ENCODE peak calls at places on chromosomes 7 and 10, in eight cellular contexts. K is body of pancreas, G is HCT116, A is IMR-90, P is tibial nerve, Q is prostate gland, H is Peyer's patch, C is lower leg skin. M is an unnamed sample.

GRCh38 chr7:120916538-120916937 is 34.0 kb upstream of the ING3 start:
- DNase-seq in Q (no peak), G (no peak), K (no peak), H (no peak), P (no peak), A (no peak), C (no peak), M (no peak)

GRCh38 chr7:24245362-24245761 is 38.6 kb upstream of the NPY start:
- DNase-seq in A (no peak), Q (no peak), C (no peak), G (no peak), H (no peak), P (no peak), K (no peak), M (no peak)

GRCh38 chr7:50409856-50410468 is 40.2 kb downstream of the FIGNL1 start:
- DNase-seq in G (no peak), P (no peak), H (peak), C (no peak), Q (no peak), A (no peak), K (no peak), M (no peak)

GRCh38 chr10:78274491-78274890 is 240.8 kb downstream of the RPS24 start:
- DNase-seq in H (no peak), A (no peak), Q (no peak), G (no peak), P (no peak), K (no peak), C (no peak), M (no peak)

GRCh38 chr10:49001402-49001801 is 61.8 kb upstream of the LRRC18 start:
- DNase-seq in C (no peak), H (no peak), K (no peak), P (no peak), G (no peak), A (no peak), Q (no peak), M (peak)

GRCh38 chr10:128121750-128122412 is 4.3 kb downstream of the MKI67 start:
- DNase-seq in Q (no peak), A (no peak), G (no peak), H (no peak), P (no peak), K (no peak), C (no peak), M (no peak)

GRCh38 chr10:8044908-8045727 is 9.4 kb upstream of the GATA3 start:
- DNase-seq in C (no peak), K (no peak), H (no peak), G (no peak), A (no peak), Q (no peak), P (no peak), M (no peak)

GRCh38 chr7:20200361-20200760 is 16.8 kb downstream of the MACC1 start:
- DNase-seq in G (no peak), Q (no peak), A (no peak), P (no peak), C (no peak), H (no peak), K (no peak), M (no peak)

GRCh38 chr7:105087981-105088380 is 74.0 kb downstream of the KMT2E start:
- DNase-seq in H (no peak), P (no peak), C (no peak), A (no peak), G (no peak), K (no peak), Q (no peak), M (no peak)

GRCh38 chr7:104185346-104185745 is 22.5 kb downstream of the ORC5 start:
- DNase-seq in K (no peak), P (no peak), H (no peak), Q (peak), A (no peak), C (no peak), G (no peak), M (no peak)

GRCh38 chr7:123115331-123115730 is 84.4 kb downstream of the SLC13A1 start:
- DNase-seq in C (no peak), Q (no peak), A (no peak), K (no peak), P (no peak), H (no peak), G (no peak), M (no peak)

GRCh38 chr10:115084434-115084833 is 8.7 kb upstream of the ATRNL1 start:
- DNase-seq in C (no peak), K (no peak), A (no peak), H (no peak), Q (no peak), P (no peak), G (no peak), M (no peak)

GRCh38 chr7:73313521-73313906 is 4.9 kb upstream of the NSUN5 start:
- DNase-seq in C (no peak), Q (no peak), P (no peak), G (no peak), A (no peak), H (no peak), K (no peak), M (no peak)

GRCh38 chr7:123674399-123675091 is 18.9 kb downstream of the LMOD2 start:
- DNase-seq in G (no peak), A (peak), Q (peak), K (no peak), H (no peak), C (no peak), P (no peak), M (no peak)

GRCh38 chr7:12458520-12459131 is 55.0 kb upstream of the VWDE start:
- DNase-seq in K (no peak), P (no peak), G (peak), A (peak), C (no peak), H (no peak), Q (no peak), M (no peak)

GRCh38 chr10:111968624-111969023 is 214.9 kb downstream of the GPAM start:
- DNase-seq in K (no peak), P (no peak), A (no peak), C (no peak), Q (no peak), H (no peak), G (no peak), M (no peak)

GRCh38 chr7:110856704-110857103 is 234.2 kb upstream of the LRRN3 start:
- DNase-seq in Q (no peak), P (no peak), G (no peak), H (no peak), K (no peak), C (no peak), A (peak), M (no peak)

GRCh38 chr7:140639366-140640053 is 1.1 kb downstream of the DENND2A start:
- DNase-seq in C (no peak), A (peak), Q (no peak), P (peak), K (no peak), H (no peak), G (no peak), M (peak)

GRCh38 chr7:131109757-131110293 is 217.9 kb upstream of the MKLN1 start:
- DNase-seq in P (peak), Q (peak), A (peak), G (no peak), C (peak), K (peak), H (peak), M (peak)
- H3K4me3 ChIP-seq in P (peak), Q (peak), A (peak), G (peak), C (peak), K (no peak), H (peak), M (peak)

DNA sequence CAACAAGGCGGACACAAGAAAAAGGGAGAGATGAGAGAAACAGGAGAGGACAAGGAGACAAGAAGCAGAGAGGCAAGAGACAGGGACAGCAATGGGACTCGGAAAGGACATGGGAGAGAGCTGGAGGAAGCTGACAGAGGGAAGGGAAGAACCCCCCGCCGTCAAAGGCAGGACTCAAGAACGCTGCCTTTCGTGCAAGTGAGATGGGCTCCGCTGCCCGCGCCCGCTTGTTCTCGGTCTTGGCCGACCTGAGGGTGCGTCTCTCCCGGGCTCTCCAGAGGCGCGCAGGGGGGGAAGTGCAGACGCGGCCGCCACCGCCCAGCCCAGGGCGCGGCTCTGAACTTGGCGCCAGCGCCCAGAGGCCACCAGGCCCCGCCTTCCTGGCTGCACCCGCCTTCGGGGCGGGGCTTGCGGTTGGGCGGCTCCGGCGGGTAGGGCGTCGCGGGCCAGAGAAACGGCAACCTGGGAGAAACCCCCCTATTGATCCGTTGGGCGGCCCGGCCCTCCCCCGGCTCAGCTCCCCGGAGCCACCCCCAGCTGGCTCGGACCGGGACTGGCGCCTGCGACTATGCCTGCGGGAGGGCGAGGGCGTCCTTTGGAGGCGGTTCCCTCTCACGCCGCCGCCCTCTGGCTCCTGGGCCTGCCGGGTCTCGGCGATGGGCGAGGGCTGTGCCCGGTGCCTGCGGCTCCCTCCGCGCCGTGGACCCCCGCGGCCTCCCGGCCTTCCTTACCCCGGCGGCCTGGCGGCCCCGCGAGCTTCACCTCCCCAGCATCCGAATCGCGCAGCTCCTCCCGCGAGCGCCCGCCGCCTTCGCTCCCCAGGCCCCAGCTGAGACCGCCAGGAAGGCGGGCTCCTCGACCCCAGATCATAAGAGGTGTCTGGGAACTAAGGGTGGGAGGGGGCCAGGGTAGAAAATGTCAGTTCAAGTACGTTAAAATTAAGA is 2.2 kb upstream of the ANTXRL start:
- DNase-seq in K (peak), H (peak), Q (peak), P (peak), G (peak), A (peak), C (peak), M (peak)
- TF ChIP-seq POLR2A in K (no peak), H (no peak), Q (peak), P (peak), G (peak), A (no peak), C (no peak), M (no peak)

GRCh38 chr7:2144926-2145325 is 87.8 kb downstream of the MAD1L1 start:
- DNase-seq in G (no peak), H (no peak), K (no peak), C (no peak), Q (no peak), A (no peak), P (no peak), M (no peak)
- H3K4me3 ChIP-seq in G (no peak), H (no peak), K (no peak), C (no peak), Q (no peak), A (no peak), P (no peak), M (no peak)

GRCh38 chr10:95277201-95277570 is 13.6 kb downstream of the PDLIM1 start:
- DNase-seq in Q (no peak), A (no peak), G (no peak), P (no peak), H (no peak), K (no peak), C (no peak), M (no peak)

GRCh38 chr10:95275726-95276366 is 15.0 kb downstream of the PDLIM1 start:
- DNase-seq in K (no peak), G (no peak), P (no peak), A (peak), H (no peak), Q (peak), C (no peak), M (no peak)

GRCh38 chr10:95276367-95277200 is 14.2 kb downstream of the PDLIM1 start:
- DNase-seq in A (no peak), K (no peak), G (no peak), Q (no peak), C (no peak), H (no peak), P (no peak), M (no peak)

GRCh38 chr10:95277614-95278013 is 13.2 kb downstream of the PDLIM1 start:
- DNase-seq in C (no peak), H (no peak), P (no peak), A (no peak), K (no peak), Q (no peak), G (no peak), M (no peak)

DNA sequence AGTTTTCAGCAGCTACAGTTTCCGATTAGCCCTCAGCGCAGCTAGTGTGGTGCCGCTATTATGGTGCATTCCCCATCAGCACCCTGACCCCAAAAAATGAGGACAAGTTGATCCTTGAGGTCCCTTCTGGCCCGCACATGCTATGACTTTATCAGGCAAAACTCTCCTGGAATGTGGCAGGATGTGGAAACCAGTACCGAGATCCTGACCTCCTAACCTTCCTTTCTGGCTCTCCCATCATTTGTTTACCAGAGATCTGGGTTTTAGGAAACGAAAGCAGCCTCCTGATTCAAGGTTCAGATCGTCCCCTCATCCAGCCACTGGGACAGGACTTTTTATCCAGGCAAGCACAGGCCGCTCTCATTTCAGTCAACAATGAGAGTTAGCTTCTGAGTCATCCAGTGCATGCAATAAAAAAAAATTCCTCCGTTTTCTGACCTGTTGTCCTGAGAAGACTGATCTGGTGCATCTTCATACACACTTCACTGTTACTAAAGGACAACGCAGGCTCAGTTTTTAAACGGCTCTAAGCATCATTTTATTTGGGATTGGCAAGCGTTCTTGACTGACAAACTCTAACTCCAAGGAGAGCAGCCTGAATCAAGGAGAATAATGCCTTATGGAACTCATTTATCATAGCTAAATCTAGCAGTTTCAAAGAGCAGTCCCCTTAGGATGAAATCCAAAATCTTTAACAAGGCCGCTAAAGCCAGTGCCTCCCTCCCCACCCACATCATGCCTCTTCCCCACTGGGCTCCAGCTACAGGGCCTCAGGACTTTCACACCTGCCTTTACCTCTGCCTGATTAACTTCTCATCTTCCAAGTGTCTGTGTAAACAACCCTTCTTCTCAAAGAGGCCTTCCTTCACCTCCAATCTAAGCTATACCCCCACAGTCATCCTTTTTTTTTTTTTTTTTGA is 17.1 kb downstream of the PDLIM1 start:
- DNase-seq in H (no peak), G (no peak), K (no peak), P (peak), C (peak), Q (peak), A (peak), M (peak)
- TF ChIP-seq POLR2A in H (no peak), G (no peak), K (no peak), P (no peak), C (no peak), Q (no peak), A (no peak), M (no peak)

M was measured in heart left ventricle.